ENCODE peak calls at places on chromosomes 3 and 15, in six cellular contexts. One of them, this sample, is unnamed.

GRCh38 chr3:128329491-128330300 is 137.0 kb downstream of the DNAJB8 start:
- DNase-seq in trophoblast cell: no peak
- DNase-seq in mesenchymal stem cell: no peak
- DNase-seq in H1: no peak
- DNase-seq in IMR-90: no peak
- DNase-seq in neuronal stem cell: no peak
- DNase-seq in this sample: peak

GRCh38 chr15:41513282-41514227 is at the start of gene LTK:
- DNase-seq in H1: no peak
- DNase-seq in trophoblast cell: no peak
- DNase-seq in neuronal stem cell: peak
- DNase-seq in IMR-90: no peak
- DNase-seq in mesenchymal stem cell: peak
- DNase-seq in this sample: peak

GRCh38 chr3:66854752-66855151 is 143.4 kb upstream of the KBTBD8 start:
- DNase-seq in IMR-90: no peak
- DNase-seq in H1: no peak
- DNase-seq in neuronal stem cell: no peak
- DNase-seq in mesenchymal stem cell: no peak
- DNase-seq in trophoblast cell: no peak
- DNase-seq in this sample: no peak

GRCh38 chr3:50392101-50392715 is 32.9 kb upstream of the TMEM115 start:
- DNase-seq in mesenchymal stem cell: no peak
- DNase-seq in H1: no peak
- DNase-seq in IMR-90: no peak
- DNase-seq in neuronal stem cell: no peak
- DNase-seq in trophoblast cell: no peak
- DNase-seq in this sample: no peak

GRCh38 chr3:85875589-85875988 is 916.8 kb downstream of the CADM2 start:
- DNase-seq in H1: no peak
- DNase-seq in IMR-90: no peak
- DNase-seq in trophoblast cell: no peak
- DNase-seq in mesenchymal stem cell: no peak
- DNase-seq in neuronal stem cell: no peak
- DNase-seq in this sample: no peak

GRCh38 chr3:183513046-183513706 is 42.3 kb downstream of the KLHL6 start:
- DNase-seq in mesenchymal stem cell: no peak
- DNase-seq in H1: no peak
- DNase-seq in trophoblast cell: no peak
- DNase-seq in IMR-90: no peak
- DNase-seq in neuronal stem cell: no peak
- DNase-seq in this sample: no peak

GRCh38 chr15:65194826-65195541 is 9.8 kb upstream of the CLPX start:
- DNase-seq in IMR-90: no peak
- DNase-seq in mesenchymal stem cell: no peak
- DNase-seq in H1: no peak
- DNase-seq in trophoblast cell: no peak
- DNase-seq in neuronal stem cell: no peak
- DNase-seq in this sample: no peak

GRCh38 chr3:171399842-171400241 is 60.4 kb downstream of the TNIK start:
- DNase-seq in trophoblast cell: no peak
- DNase-seq in H1: no peak
- DNase-seq in mesenchymal stem cell: no peak
- DNase-seq in neuronal stem cell: no peak
- DNase-seq in IMR-90: no peak
- DNase-seq in this sample: no peak

GRCh38 chr3:133568294-133569014 is 5.0 kb upstream of the CDV3 start:
- DNase-seq in mesenchymal stem cell: peak
- DNase-seq in H1: no peak
- DNase-seq in IMR-90: peak
- DNase-seq in neuronal stem cell: no peak
- DNase-seq in trophoblast cell: peak
- DNase-seq in this sample: no peak

GRCh38 chr3:155173771-155174170 is 93.7 kb downstream of the MME start:
- DNase-seq in neuronal stem cell: no peak
- DNase-seq in H1: no peak
- DNase-seq in IMR-90: no peak
- DNase-seq in mesenchymal stem cell: no peak
- DNase-seq in trophoblast cell: no peak
- DNase-seq in this sample: no peak
- H2AFZ ChIP-seq in neuronal stem cell: no peak
- H2AFZ ChIP-seq in H1: no peak
- H2AFZ ChIP-seq in IMR-90: no peak
- H2AFZ ChIP-seq in mesenchymal stem cell: no peak
- H2AFZ ChIP-seq in trophoblast cell: no peak
- H2AFZ ChIP-seq in this sample: no peak

DNA sequence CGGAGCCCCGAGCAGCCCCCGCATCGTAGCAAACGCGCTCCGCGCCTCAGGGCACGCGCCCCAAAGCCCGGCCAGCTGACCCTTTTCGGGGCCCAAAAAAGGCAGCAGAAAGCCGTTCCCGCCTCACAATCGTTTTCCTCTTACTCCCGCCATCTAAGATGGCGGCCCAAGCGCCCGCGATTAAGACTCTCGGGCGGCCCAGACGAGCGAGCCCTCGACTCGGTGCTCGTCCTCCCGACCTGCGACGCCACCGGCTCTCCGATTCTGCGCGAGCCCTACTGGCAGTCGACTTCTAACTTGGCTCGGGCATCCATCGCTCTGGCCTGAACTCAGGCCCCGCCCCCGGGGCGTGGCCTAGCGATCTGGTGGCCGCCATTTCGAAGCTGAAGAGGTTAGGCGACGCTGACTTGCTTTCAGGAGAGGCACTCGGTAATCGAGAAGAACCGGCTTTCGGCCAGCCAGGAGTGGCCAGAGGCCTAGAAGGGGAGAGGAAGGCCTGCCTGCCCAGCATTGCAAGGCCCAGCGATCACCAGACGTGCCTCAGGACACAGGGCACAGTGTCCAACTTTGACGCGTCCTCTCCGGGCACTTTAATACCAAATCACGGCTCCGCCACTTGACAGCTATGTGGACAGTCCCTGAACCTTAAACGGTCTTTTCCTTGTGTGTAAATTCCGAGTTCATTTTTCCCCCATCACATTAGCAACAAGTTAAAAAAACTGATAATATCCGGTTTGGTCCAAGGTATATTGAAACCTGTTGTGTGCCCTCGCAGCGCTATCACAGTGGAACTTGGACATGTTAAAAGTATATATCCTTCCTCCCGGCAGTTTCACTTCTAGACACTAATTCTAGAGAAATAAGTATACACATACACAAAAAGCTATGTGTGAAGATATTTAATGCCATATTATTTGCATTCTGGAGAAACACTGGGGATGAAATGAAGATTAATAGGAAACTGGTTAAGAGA is at the start of gene RAF1:
- DNase-seq in IMR-90: peak
- DNase-seq in mesenchymal stem cell: peak
- DNase-seq in H1: peak
- DNase-seq in trophoblast cell: peak
- DNase-seq in neuronal stem cell: peak
- DNase-seq in this sample: peak
- H2BK120ac ChIP-seq in IMR-90: peak
- H2BK120ac ChIP-seq in mesenchymal stem cell: peak
- H2BK120ac ChIP-seq in H1: no peak
- H2BK120ac ChIP-seq in trophoblast cell: peak
- H2BK120ac ChIP-seq in neuronal stem cell: peak
- H2BK120ac ChIP-seq in this sample: peak

GRCh38 chr3:30694668-30695067 is 88.3 kb downstream of the TGFBR2 start:
- DNase-seq in trophoblast cell: no peak
- DNase-seq in IMR-90: no peak
- DNase-seq in neuronal stem cell: no peak
- DNase-seq in mesenchymal stem cell: no peak
- DNase-seq in H1: no peak
- DNase-seq in this sample: no peak

GRCh38 chr3:30695302-30696061 is 89.1 kb downstream of the TGFBR2 start:
- DNase-seq in IMR-90: no peak
- DNase-seq in mesenchymal stem cell: no peak
- DNase-seq in neuronal stem cell: no peak
- DNase-seq in trophoblast cell: no peak
- DNase-seq in H1: no peak
- DNase-seq in this sample: peak

GRCh38 chr3:30692498-30693130 is 86.2 kb downstream of the TGFBR2 start:
- DNase-seq in H1: no peak
- DNase-seq in mesenchymal stem cell: no peak
- DNase-seq in trophoblast cell: no peak
- DNase-seq in IMR-90: no peak
- DNase-seq in neuronal stem cell: no peak
- DNase-seq in this sample: no peak

GRCh38 chr3:30693470-30694120 is 87.2 kb downstream of the TGFBR2 start:
- DNase-seq in IMR-90: peak
- DNase-seq in trophoblast cell: peak
- DNase-seq in neuronal stem cell: peak
- DNase-seq in H1: no peak
- DNase-seq in mesenchymal stem cell: peak
- DNase-seq in this sample: peak

DNA sequence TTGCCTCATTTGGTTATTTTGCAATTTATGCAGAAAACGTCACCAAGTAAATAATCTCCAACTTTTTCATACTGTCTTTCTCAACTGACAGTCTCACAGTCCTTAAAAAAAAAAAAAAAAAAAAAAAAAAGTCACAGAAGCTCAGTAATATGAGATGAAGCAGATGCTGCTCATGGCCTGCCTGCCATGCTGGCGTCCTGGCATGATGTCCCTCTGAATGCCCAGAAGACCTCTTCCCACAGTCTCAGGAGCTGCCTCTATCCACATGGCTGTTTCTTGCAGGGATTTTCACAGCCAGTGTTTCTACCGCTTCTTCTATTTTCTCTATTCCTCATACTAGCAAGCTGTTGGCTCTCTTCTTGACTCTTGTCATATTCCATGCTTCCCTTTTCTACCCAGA is 87.7 kb downstream of the TGFBR2 start:
- DNase-seq in mesenchymal stem cell: no peak
- DNase-seq in neuronal stem cell: no peak
- DNase-seq in IMR-90: no peak
- DNase-seq in H1: no peak
- DNase-seq in trophoblast cell: no peak
- DNase-seq in this sample: no peak
- H2AFZ ChIP-seq in mesenchymal stem cell: no peak
- H2AFZ ChIP-seq in neuronal stem cell: no peak
- H2AFZ ChIP-seq in IMR-90: no peak
- H2AFZ ChIP-seq in H1: no peak
- H2AFZ ChIP-seq in trophoblast cell: no peak
- H2AFZ ChIP-seq in this sample: no peak

GRCh38 chr3:106533761-106534160 is 664.9 kb upstream of the CBLB start:
- DNase-seq in IMR-90: no peak
- DNase-seq in neuronal stem cell: no peak
- DNase-seq in mesenchymal stem cell: no peak
- DNase-seq in trophoblast cell: no peak
- DNase-seq in H1: no peak
- DNase-seq in this sample: no peak

GRCh38 chr3:106533097-106533496 is 664.3 kb upstream of the CBLB start:
- DNase-seq in mesenchymal stem cell: no peak
- DNase-seq in H1: no peak
- DNase-seq in neuronal stem cell: no peak
- DNase-seq in trophoblast cell: no peak
- DNase-seq in IMR-90: no peak
- DNase-seq in this sample: no peak

GRCh38 chr3:106530367-106530766 is 661.6 kb upstream of the CBLB start:
- DNase-seq in mesenchymal stem cell: no peak
- DNase-seq in neuronal stem cell: no peak
- DNase-seq in trophoblast cell: no peak
- DNase-seq in IMR-90: no peak
- DNase-seq in H1: no peak
- DNase-seq in this sample: no peak

GRCh38 chr3:106528932-106529331 is 660.1 kb upstream of the CBLB start:
- DNase-seq in neuronal stem cell: no peak
- DNase-seq in H1: no peak
- DNase-seq in mesenchymal stem cell: no peak
- DNase-seq in trophoblast cell: no peak
- DNase-seq in IMR-90: no peak
- DNase-seq in this sample: no peak

DNA sequence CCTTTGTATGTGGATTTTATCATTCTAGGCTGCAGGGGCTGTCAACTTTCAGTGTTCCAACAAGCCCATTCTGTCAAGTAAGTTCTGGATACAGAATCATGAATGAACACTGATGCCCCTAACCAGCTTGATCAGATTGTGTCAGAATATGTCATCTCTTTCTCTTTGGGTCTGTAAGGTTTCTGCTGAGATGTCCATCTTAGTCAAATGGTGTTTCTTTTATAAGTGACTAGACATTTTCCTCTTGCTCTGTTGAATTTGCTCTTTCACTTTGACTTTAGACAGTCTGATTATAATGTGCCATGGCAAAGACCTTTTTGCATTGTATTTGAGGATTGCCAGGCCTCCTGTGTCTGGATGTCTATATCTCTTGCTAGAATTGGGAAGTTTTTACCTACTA is 660.9 kb upstream of the CBLB start:
- DNase-seq in H1: no peak
- DNase-seq in neuronal stem cell: no peak
- DNase-seq in mesenchymal stem cell: no peak
- DNase-seq in trophoblast cell: no peak
- DNase-seq in IMR-90: no peak
- DNase-seq in this sample: no peak
- H2BK120ac ChIP-seq in H1: no peak
- H2BK120ac ChIP-seq in neuronal stem cell: no peak
- H2BK120ac ChIP-seq in mesenchymal stem cell: no peak
- H2BK120ac ChIP-seq in trophoblast cell: no peak
- H2BK120ac ChIP-seq in IMR-90: no peak
- H2BK120ac ChIP-seq in this sample: no peak

DNA sequence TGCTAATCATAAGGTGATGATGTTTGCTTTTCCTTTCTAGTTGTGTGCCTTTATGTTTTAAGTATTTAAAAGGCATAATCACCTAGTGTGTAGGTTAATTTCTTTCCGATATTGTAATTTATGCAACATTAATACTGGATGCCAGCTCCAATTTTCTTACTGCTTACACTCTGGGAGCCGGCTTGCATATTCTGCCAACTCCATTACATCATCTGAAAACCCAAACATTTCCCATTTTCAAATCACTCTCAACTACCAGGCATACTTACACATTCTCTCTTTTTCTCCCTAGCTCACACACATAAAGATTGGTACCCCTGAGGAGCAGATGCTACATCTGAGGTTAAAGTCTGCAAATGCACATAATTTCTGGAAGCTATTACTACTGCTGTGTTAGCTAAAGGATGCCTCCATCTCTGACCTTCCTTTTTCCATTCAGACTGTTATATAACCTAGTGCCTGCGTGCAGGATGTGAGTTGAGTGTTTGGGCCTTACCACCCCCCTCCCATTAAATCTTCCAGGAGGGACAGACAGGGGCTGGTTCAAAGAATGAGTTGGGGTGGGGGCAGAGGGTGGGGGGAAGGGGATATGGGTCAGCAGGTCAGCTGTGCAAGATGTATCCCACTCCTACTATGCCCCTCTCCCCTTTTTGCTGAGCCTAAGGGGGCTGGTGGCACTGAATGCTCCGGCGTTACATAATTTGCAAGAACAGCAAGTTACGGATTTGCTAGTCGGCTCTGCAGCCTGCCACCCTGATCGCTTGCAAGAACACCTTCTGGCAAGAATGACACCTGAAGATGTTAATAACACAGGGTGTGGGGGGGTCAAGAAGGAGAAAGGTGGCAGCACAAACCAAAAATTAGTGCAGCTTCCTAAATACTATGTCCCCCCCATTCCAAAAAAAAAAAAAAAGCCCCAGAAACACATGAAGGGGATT is 2.5 kb downstream of the RORA start:
- DNase-seq in H1: no peak
- DNase-seq in neuronal stem cell: no peak
- DNase-seq in IMR-90: peak
- DNase-seq in trophoblast cell: no peak
- DNase-seq in mesenchymal stem cell: no peak
- DNase-seq in this sample: no peak
- H2AFZ ChIP-seq in H1: no peak
- H2AFZ ChIP-seq in neuronal stem cell: peak
- H2AFZ ChIP-seq in IMR-90: no peak
- H2AFZ ChIP-seq in trophoblast cell: no peak
- H2AFZ ChIP-seq in mesenchymal stem cell: no peak
- H2AFZ ChIP-seq in this sample: no peak